ENCODE peak calls at places on chromosomes 6 and 20, in six cellular contexts. V, Q, S, C, U and A are unnamed samples. For H3K4me1, the result is how much of the 10 kb centered on the place peaks cover.

GRCh38 chr6:132131777-132132176 is 180.6 kb upstream of the CCN2 start:
- DNase-seq in V (no peak), Q (peak), S (peak), C (no peak), U (peak), A (no peak)

GRCh38 chr6:6665505-6665904 is 77.0 kb downstream of the LY86 start:
- DNase-seq in V (no peak), Q (peak), S (no peak), C (no peak), U (peak), A (no peak)

GRCh38 chr20:35917077-35917476 is 37.2 kb downstream of the SCAND1 start:
- DNase-seq in V (no peak), Q (no peak), S (no peak), C (no peak), U (no peak), A (no peak)

GRCh38 chr6:117229870-117230269 is 35.5 kb upstream of the VGLL2 start:
- DNase-seq in V (no peak), Q (no peak), S (no peak), C (no peak), U (no peak), A (no peak)

GRCh38 chr20:46721476-46721875 is 12.0 kb downstream of the SLC2A10 start:
- DNase-seq in V (no peak), Q (no peak), S (no peak), C (no peak), U (no peak), A (no peak)

GRCh38 chr20:1934578-1935573 is 39.7 kb downstream of the SIRPA start:
- DNase-seq in V (no peak), Q (no peak), S (no peak), C (no peak), U (no peak), A (peak)

GRCh38 chr6:1130692-1131091 is 181.2 kb upstream of the FOXQ1 start:
- DNase-seq in V (no peak), Q (no peak), S (no peak), C (no peak), U (no peak), A (no peak)

GRCh38 chr6:29011276-29011734 is 6.2 kb upstream of the ZNF311 start:
- DNase-seq in V (no peak), Q (peak), S (no peak), C (no peak), U (peak), A (no peak)

GRCh38 chr20:2281563-2281962 is 14.2 kb upstream of the TGM3 start:
- DNase-seq in V (no peak), Q (no peak), S (no peak), C (no peak), U (no peak), A (no peak)

GRCh38 chr20:18585134-18585533 is 2.7 kb upstream of the DTD1 start:
- DNase-seq in V (no peak), Q (no peak), S (peak), C (no peak), U (peak), A (no peak)

GRCh38 chr6:136526196-136526930 is 23.9 kb downstream of the MAP7 start:
- DNase-seq in V (peak), Q (peak), S (no peak), C (no peak), U (peak), A (no peak)

GRCh38 chr6:4291453-4292403 is 156.4 kb upstream of the ECI2 start:
- DNase-seq in V (no peak), Q (peak), S (no peak), C (no peak), U (peak), A (no peak)

GRCh38 chr6:137883400-137883888 is 16.4 kb downstream of the TNFAIP3 start:
- DNase-seq in V (no peak), Q (peak), S (no peak), C (no peak), U (no peak), A (no peak)

GRCh38 chr20:63692436-63693078 is 3.9 kb upstream of the TNFRSF6B start:
- DNase-seq in V (no peak), Q (no peak), S (no peak), C (no peak), U (no peak), A (peak)

GRCh38 chr20:23596856-23597255 is 8.9 kb downstream of the CST9 start:
- DNase-seq in V (no peak), Q (no peak), S (no peak), C (no peak), U (no peak), A (no peak)

GRCh38 chr6:2980465-2980855 is 9.1 kb upstream of the SERPINB6 start:
- DNase-seq in V (no peak), Q (no peak), S (no peak), C (no peak), U (no peak), A (no peak)

GRCh38 chr6:30722280-30723112 is 2.3 kb downstream of the TUBB start:
- DNase-seq in V (peak), Q (peak), S (no peak), C (peak), U (peak), A (peak)

GRCh38 chr6:25883991-25884390 is 9.9 kb upstream of the SLC17A3 start:
- DNase-seq in V (no peak), Q (no peak), S (no peak), C (no peak), U (no peak), A (no peak)

GRCh38 chr20:41058007-41058673 is 29.5 kb downstream of the TOP1 start:
- DNase-seq in V (no peak), Q (peak), S (no peak), C (no peak), U (no peak), A (no peak)

DNA sequence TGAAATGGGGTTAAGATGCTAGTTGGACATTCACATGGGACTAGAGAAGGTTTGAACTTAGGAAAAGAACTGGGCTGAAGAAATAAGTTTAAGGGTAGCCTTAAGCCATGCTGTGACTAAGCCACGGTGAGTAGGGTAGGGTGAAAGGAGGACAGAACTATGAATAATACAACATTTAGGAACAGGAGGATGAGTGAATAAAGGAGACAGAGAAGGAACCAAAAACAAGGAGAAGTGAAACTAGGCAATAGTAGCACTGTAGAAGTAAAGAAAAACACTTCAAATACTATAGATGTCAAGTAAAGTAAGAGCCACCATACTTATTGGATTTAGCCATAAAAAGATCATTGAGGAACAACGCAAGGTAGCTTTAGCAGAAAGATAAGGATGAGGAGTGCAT is 111.2 kb downstream of the KCNQ5 start:
- DNase-seq in V (no peak), Q (no peak), S (no peak), C (no peak), U (no peak), A (no peak)
- H3K4me3 ChIP-seq in V (no peak), Q (no peak), S (no peak), C (no peak), U (no peak), A (no peak)

DNA sequence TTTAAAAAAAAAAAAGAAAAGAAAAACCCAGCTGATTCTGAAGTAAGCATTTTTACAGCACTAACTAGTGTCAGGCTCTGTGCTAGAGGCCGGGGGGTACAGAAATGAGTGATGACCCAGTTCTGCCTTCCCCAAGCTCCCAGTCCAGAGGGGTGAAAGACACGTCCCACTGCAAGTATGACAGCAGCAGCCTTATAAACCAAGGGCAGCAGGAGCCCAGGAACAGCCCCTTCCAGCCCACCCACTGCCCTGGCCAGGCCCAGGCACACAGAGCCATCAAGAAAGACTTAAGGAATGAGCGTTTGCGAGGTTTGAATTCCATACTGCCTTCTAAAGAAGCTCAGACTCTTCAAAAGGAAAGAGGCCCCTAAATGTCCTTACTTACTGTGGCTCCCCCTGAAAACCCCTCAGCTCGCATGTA is 10.1 kb downstream of the TRERF1 start:
- DNase-seq in V (no peak), Q (no peak), S (no peak), C (no peak), U (peak), A (peak)
- H3K4me1 ChIP-seq in V (under half), Q (under half), S (half or more), C (under half), U (half or more), A (under half)

DNA sequence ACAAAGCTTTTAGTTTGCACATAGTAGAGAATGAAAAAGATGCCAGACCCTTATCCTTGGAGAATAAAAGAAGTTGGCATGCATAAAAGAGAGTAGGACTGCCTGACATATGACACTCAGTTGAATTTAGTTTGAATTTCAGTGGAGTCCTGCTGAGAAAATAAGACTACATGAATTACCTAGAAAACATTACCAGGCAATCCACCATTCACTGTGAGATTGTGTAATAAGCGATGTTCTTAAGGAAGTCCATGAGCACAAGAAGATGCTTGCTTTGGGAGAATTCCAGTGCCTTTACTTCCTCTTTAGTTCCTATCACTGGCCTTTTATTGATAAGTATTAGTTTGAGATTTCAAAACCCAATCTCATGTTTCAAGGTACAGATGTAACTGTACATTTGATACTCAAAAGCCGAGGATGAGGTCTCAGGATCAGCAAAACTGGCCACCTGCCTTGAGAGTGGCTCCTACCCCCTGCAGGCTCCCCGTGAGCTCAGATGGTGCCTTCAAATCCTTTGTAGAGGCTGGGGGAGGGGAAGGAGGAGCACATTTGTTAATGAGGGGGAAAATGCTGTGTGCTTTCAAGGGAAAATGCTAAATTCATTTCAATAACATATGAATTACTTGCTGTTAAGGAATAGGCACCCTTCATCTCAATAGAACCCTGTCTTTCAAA is 11.2 kb upstream of the UNC93A start:
- DNase-seq in V (no peak), Q (no peak), S (no peak), C (no peak), U (no peak), A (no peak)
- TF ChIP-seq POLR2AphosphoS5 in V (no peak), Q (no peak), S (no peak), C (no peak), U (no peak), A (no peak)

GRCh38 chr6:143348531-143348930 is 102.0 kb downstream of the ADAT2 start:
- DNase-seq in V (no peak), Q (no peak), S (no peak), C (no peak), U (no peak), A (no peak)
- H3K4me3 ChIP-seq in V (no peak), Q (no peak), S (no peak), C (no peak), U (no peak), A (no peak)

GRCh38 chr6:125809771-125810315 is 19.1 kb downstream of the NCOA7 start:
- DNase-seq in V (no peak), Q (no peak), S (no peak), C (no peak), U (no peak), A (no peak)
- H3K4me1 ChIP-seq in V (under half), Q (under half), S (under half), C (under half), U (under half), A (under half)

DNA sequence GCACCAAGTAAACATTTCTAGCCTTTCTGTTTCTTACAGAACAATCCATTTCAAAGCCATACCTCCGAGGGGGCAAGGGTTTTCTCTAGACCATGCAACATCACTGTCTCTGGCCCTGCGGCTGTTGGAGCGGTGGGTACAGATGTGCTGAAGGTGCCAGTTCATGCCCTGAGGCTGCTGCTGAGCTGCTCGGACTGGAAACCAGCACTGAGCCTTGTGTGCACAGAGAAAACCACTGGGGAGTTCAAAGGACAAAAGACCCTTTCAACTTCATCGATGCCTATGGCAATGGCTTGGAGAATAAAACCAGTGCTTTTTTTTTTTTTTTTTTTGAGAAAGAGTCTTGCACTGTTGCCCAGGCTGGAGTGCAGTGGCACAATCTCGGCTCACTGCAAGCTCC is 93.3 kb upstream of the IYD start:
- DNase-seq in V (no peak), Q (no peak), S (no peak), C (no peak), U (no peak), A (no peak)
- TF ChIP-seq POLR2AphosphoS5 in V (no peak), Q (no peak), S (no peak), C (no peak), U (no peak), A (no peak)